ENCODE peak calls at places on chromosomes 4 and X, in seven cellular contexts. R is fibroblast of lung, B is WERI-Rb-1, A is dorsolateral prefrontal cortex, Y is sigmoid colon, N is thyroid gland, S is PC-9. T is an unnamed sample.

GRCh38 chrX:115400960-115401359 is 111.4 kb downstream of the LUZP4 start:
- DNase-seq in B (no peak), A (no peak), R (no peak), S (peak; percentile 16), N (no peak), Y (no peak), T (no peak)

GRCh38 chr4:53595204-53595603 is 3.9 kb upstream of the LNX1 start:
- DNase-seq in S (no peak), R (no peak), B (no peak), N (no peak), A (no peak), Y (no peak), T (no peak)

GRCh38 chrX:24145340-24146186 is 4.0 kb upstream of the ZFX start:
- DNase-seq in N (no peak), B (no peak), S (no peak), A (no peak), Y (no peak), R (peak; percentile 83), T (peak; percentile 27)

GRCh38 chr4:76214269-76214628 is 625 bp upstream of the SCARB2 start:
- DNase-seq in Y (no peak), N (peak; percentile 30), B (no peak), S (peak; percentile 16), R (no peak), A (no peak), T (no peak)

GRCh38 chr4:39526810-39527295 is 386 bp downstream of the UGDH start:
- DNase-seq in N (no peak), R (peak; percentile 24), B (no peak), A (no peak), S (no peak), Y (no peak), T (no peak)

GRCh38 chrX:154487518-154488290 is 1.3 kb upstream of the UBL4A start:
- DNase-seq in A (no peak), R (no peak), N (no peak), Y (peak; percentile 62), S (no peak), B (no peak), T (no peak)

GRCh38 chr4:68180858-68181531 is 51.3 kb upstream of the TMPRSS11F start:
- DNase-seq in N (no peak), B (no peak), S (no peak), Y (no peak), A (no peak), R (peak; percentile 56), T (no peak)

GRCh38 chr4:103425406-103425805 is 227.3 kb upstream of the CENPE start:
- DNase-seq in B (no peak), S (no peak), Y (no peak), R (no peak), N (no peak), A (no peak), T (no peak)

GRCh38 chr4:44118971-44119680 is 329.5 kb downstream of the KCTD8 start:
- DNase-seq in B (no peak), Y (no peak), S (no peak), N (no peak), R (peak; percentile 5), A (no peak), T (no peak)

GRCh38 chrX:10111364-10112148 is 45.2 kb upstream of the CLCN4 start:
- DNase-seq in S (no peak), B (no peak), R (no peak), N (no peak), Y (peak; percentile 75), A (no peak), T (no peak)

GRCh38 chrX:45385767-45386166 is 185.1 kb upstream of the DIPK2B start:
- DNase-seq in N (no peak), A (no peak), S (no peak), Y (no peak), R (peak; percentile 50), B (no peak), T (no peak)

GRCh38 chr4:123699823-123700822 is 303.5 kb downstream of the SPRY1 start:
- DNase-seq in R (peak; percentile 98), N (no peak), A (no peak), B (no peak), S (no peak), Y (no peak), T (peak; percentile 82)

GRCh38 chr4:182143822-182144620 is 99.2 kb upstream of the TENM3 start:
- DNase-seq in A (peak; percentile 56), R (peak; percentile 92), S (no peak), N (peak; percentile 52), Y (no peak), B (peak; percentile 41), T (peak; percentile 45)

GRCh38 chrX:80578518-80579105 is 158.4 kb downstream of the TENT5D start:
- DNase-seq in N (no peak), S (no peak), Y (no peak), R (peak; percentile 1), B (no peak), A (no peak), T (no peak)

GRCh38 chr4:90025248-90025647 is 101.9 kb upstream of the CCSER1 start:
- DNase-seq in S (no peak), R (peak; percentile 6), N (no peak), A (no peak), B (no peak), Y (no peak), T (no peak)

GRCh38 chr4:186040316-186040715 is 28.6 kb upstream of the TLR3 start:
- DNase-seq in N (no peak), R (no peak), S (no peak), B (no peak), A (no peak), Y (no peak), T (no peak)

GRCh38 chrX:31136144-31136572 is 64.3 kb upstream of the FTHL17 start:
- DNase-seq in B (no peak), S (no peak), R (no peak), A (no peak), Y (no peak), N (no peak), T (no peak)

GRCh38 chr4:88054909-88055308 is 47.5 kb downstream of the PKD2 start:
- DNase-seq in S (peak; percentile 18), A (no peak), Y (no peak), B (peak; percentile 44), N (no peak), R (peak; percentile 40), T (no peak)

GRCh38 chrX:113470166-113470565 is 629.5 kb upstream of the AMOT start:
- DNase-seq in B (no peak), S (no peak), R (no peak), Y (no peak), A (no peak), N (no peak), T (no peak)

GRCh38 chrX:10444204-10444603 is 176.2 kb downstream of the MID1 start:
- DNase-seq in N (no peak), R (no peak), A (no peak), S (no peak), Y (no peak), B (no peak), T (no peak)

GRCh38 chr4:126738527-126738923 is 894.2 kb upstream of the INTU start:
- DNase-seq in S (no peak), R (no peak), A (no peak), N (no peak), Y (no peak), B (no peak), T (no peak)

GRCh38 chr4:112975567-112976355 is 73.7 kb upstream of the ANK2 start:
- DNase-seq in S (no peak), R (peak; percentile 21), B (no peak), Y (no peak), A (no peak), N (no peak), T (no peak)

GRCh38 chr4:107991945-107992625 is 2.4 kb downstream of the HADH start:
- DNase-seq in Y (no peak), S (no peak), N (no peak), A (no peak), R (peak; percentile 23), B (no peak), T (peak; percentile 38)

GRCh38 chr4:107989162-107989536 is 540 bp upstream of the HADH start:
- DNase-seq in Y (no peak), R (no peak), B (no peak), N (no peak), A (no peak), S (no peak), T (no peak)

GRCh38 chr4:107988763-107989035 is 990 bp upstream of the HADH start:
- DNase-seq in S (no peak), A (no peak), Y (no peak), N (no peak), R (no peak), B (no peak), T (no peak)

GRCh38 chr4:107989537-107990386 is at the start of gene HADH:
- DNase-seq in N (peak; percentile 96), S (peak; percentile 85), A (peak; percentile 98), B (peak; percentile 97), R (peak; percentile 89), Y (peak; percentile 97), T (peak; percentile 39)

GRCh38 chr4:107987916-107988762 is 1.6 kb upstream of the HADH start:
- DNase-seq in N (no peak), R (no peak), Y (no peak), S (no peak), A (no peak), B (no peak), T (no peak)
- H3K4me3 ChIP-seq in N (no peak overlapping the region), R (no peak overlapping the region), Y (no peak overlapping the region), S (no peak overlapping the region), A (peak overlapping the region; percentile 93), B (no peak overlapping the region), T (no peak overlapping the region)

GRCh38 chrX:2652106-2652505 is 39.0 kb upstream of the CD99 start:
- DNase-seq in A (no peak), S (no peak), B (no peak), N (no peak), Y (no peak), R (no peak), T (no peak)
- TF ChIP-seq CTCF in A (no peak), S (peak; percentile 46), B (peak; percentile 47), N (no peak), Y (no peak), R (no peak), T (no peak)

GRCh38 chrX:43882294-43882681 is at the start of gene MAOB:
- DNase-seq in N (peak; percentile 35), A (peak; percentile 54), R (peak; percentile 30), Y (peak; percentile 72), B (peak; percentile 28), S (peak; percentile 18), T (no peak)
- H3K4me3 ChIP-seq in N (no peak within 1 kb of the TSS), A (peak within 1 kb of the TSS; percentile 63), R (no peak within 1 kb of the TSS), Y (peak within 1 kb of the TSS; percentile 57), B (peak within 1 kb of the TSS; percentile 17), S (no peak within 1 kb of the TSS), T (no peak within 1 kb of the TSS)

GRCh38 chrX:74422029-74422352 is 698 bp downstream of the SLC16A2 start:
- DNase-seq in R (no peak), Y (no peak), B (no peak), A (no peak), S (no peak), N (peak; percentile 6), T (no peak)

GRCh38 chrX:74421181-74422028 is at the start of gene SLC16A2:
- DNase-seq in S (peak; percentile 1), R (peak; percentile 83), B (peak; percentile 85), A (peak; percentile 74), N (peak; percentile 86), Y (peak; percentile 93), T (peak; percentile 52)

GRCh38 chrX:74423289-74423985 is 2.1 kb downstream of the SLC16A2 start:
- DNase-seq in Y (no peak), A (no peak), S (no peak), N (peak; percentile 12), B (no peak), R (no peak), T (no peak)

GRCh38 chrX:74420194-74421035 is 878 bp upstream of the SLC16A2 start:
- DNase-seq in B (peak; percentile 64), S (peak; percentile 1), N (peak; percentile 83), Y (peak; percentile 89), R (peak; percentile 70), A (peak; percentile 77), T (peak; percentile 27)

GRCh38 chrX:74422576-74423288 is 1.4 kb downstream of the SLC16A2 start:
- DNase-seq in Y (peak; percentile 90), S (no peak), R (peak; percentile 73), N (peak; percentile 60), A (peak; percentile 68), B (peak; percentile 59), T (peak; percentile 14)
- TF ChIP-seq CTCF in Y (no peak), S (no peak), R (no peak), N (no peak), A (no peak), B (peak; percentile 66), T (peak; percentile 30)